ENCODE peak calls at places on chromosomes 5 and 9, in five cellular contexts. A is heart right ventricle, J is sigmoid colon, X is GM13977, S is transverse colon. L is an unnamed sample.

GRCh38 chr9:87491488-87491887 is 6.2 kb upstream of the DAPK1 start:
- DNase-seq in A (no peak), J (no peak), X (no peak), S (no peak), L (no peak)

GRCh38 chr9:107587175-107587963 is 97.8 kb upstream of the KLF4 start:
- DNase-seq in A (peak), J (no peak), X (no peak), S (peak), L (no peak)

GRCh38 chr5:150576449-150576949 is 64.0 kb upstream of the SYNPO start:
- DNase-seq in A (no peak), J (peak), X (no peak), S (no peak), L (no peak)

GRCh38 chr5:164355267-164355830 is 849.9 kb downstream of the MAT2B start:
- DNase-seq in A (no peak), J (no peak), X (no peak), S (no peak), L (no peak)

GRCh38 chr5:146588806-146589355 is 72.9 kb upstream of the GPR151 start:
- DNase-seq in A (no peak), J (no peak), X (no peak), S (no peak), L (no peak)

GRCh38 chr9:121447341-121447834 is 52.3 kb downstream of the GGTA1 start:
- DNase-seq in A (no peak), J (no peak), X (no peak), S (no peak), L (no peak)

GRCh38 chr5:45399041-45399440 is 297.1 kb downstream of the HCN1 start:
- DNase-seq in A (no peak), J (no peak), X (no peak), S (no peak), L (no peak)

GRCh38 chr9:104858271-104858670 is 69.7 kb downstream of the ABCA1 start:
- DNase-seq in A (no peak), J (no peak), X (no peak), S (no peak), L (no peak)

GRCh38 chr5:94362857-94363256 is 255.5 kb downstream of the KIAA0825 start:
- DNase-seq in A (no peak), J (no peak), X (no peak), S (no peak), L (no peak)

GRCh38 chr9:96654450-96655197 is 493 bp downstream of the PRXL2C start:
- DNase-seq in A (peak), J (peak), X (peak), S (peak), L (peak)
- TF ChIP-seq CTCF in A (no peak), J (no peak), X (peak), S (no peak), L (peak)

DNA sequence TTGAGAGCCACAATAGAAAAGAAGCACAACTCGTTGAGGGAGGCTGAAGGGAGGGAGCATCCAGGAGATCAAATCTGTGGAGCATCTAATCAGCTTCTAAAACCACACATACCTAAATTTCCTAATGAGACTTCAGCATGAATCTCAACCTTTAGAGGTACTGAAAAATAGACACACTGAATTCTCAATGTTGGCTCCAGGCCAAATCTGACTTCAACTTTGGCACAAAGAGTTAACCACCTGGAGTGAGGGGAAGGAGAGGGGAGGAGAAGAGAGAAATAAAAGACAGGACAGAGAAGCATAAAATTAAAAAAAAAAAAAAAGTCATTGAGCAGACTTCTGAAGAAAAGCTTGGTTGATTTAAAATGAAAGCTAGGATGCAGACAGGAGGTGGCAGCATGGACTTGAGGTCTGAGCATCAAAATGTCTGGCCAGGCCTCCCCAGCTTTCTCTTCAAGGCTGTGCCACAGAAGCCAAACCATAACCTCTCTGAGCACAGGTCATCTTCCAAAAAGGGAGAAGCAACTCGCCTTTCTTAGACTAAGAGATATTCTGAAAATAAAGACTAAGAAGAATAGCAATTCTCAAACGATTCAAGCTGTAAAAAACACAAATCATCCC is 205.6 kb downstream of the DENND1A start:
- DNase-seq in A (no peak), J (no peak), X (no peak), S (no peak), L (no peak)
- TF ChIP-seq CTCF in A (peak), J (no peak), X (peak), S (no peak), L (no peak)

DNA sequence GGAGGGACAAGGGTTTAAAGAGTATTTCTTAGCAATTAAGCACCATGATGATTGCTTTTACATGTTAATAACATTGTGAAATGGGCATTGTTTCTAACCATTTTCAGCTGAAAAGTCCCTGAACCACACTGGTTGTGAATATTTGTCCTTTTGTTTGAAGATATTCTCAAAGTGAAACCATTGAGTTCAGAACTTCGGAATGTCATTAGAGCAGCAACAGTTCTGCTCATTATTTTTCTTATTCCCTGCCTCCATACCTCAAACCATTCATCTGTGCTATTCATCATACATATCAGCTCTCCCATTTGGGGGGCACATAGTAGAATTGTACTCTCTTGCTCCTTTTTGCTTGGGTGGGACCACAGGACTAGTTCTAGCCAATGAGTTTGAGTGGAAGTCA is 553.0 kb upstream of the ZNF462 start:
- DNase-seq in A (no peak), J (no peak), X (no peak), S (no peak), L (no peak)
- TF ChIP-seq CTCF in A (no peak), J (no peak), X (no peak), S (no peak), L (no peak)

GRCh38 chr5:179023528-179024189 is at the start of gene ZNF879:
- DNase-seq in A (peak), J (peak), X (peak), S (peak), L (peak)
- TF ChIP-seq CTCF in A (no peak), J (no peak), X (no peak), S (no peak), L (no peak)

DNA sequence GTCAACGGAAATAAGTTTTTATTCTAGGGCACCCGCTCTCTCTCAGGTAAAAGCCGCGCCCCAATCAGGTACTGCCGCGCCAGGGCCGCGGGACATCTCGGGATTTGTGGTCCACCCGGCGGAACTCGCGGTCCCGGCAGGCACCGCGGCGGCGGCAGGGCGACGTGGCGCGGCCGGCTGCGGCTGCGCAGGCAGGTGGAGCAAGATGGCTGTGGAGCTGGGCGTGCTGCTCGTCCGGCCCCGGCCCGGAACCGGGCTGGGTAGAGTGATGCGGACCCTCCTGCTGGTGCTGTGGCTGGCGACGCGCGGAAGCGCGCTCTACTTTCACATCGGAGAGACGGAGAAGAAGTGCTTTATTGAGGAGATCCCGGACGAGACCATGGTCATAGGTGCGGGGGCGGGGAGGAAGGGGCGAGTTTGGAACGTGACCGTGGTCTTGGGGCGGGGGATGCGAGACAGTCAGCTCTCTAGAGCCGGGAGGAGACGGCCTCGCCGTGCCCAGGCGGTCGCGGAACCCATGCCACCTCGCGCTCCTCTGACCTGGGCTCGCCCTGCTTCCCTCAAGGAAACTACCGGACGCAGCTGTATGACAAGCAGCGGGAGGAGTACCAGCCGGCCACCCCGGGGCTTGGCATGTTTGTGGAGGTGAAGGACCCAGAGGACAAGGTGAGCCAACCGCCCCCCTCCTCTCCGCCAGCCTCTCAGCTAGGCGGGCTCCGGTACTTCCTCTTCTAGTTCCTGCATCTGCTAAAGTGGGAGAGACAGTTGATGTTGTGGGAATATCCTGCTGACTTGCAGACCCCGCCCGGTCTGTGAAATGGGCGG is at the start of gene TMED9:
- DNase-seq in A (peak), J (peak), X (peak), S (peak), L (peak)
- TF ChIP-seq CTCF in A (peak), J (no peak), X (peak), S (no peak), L (no peak)

DNA sequence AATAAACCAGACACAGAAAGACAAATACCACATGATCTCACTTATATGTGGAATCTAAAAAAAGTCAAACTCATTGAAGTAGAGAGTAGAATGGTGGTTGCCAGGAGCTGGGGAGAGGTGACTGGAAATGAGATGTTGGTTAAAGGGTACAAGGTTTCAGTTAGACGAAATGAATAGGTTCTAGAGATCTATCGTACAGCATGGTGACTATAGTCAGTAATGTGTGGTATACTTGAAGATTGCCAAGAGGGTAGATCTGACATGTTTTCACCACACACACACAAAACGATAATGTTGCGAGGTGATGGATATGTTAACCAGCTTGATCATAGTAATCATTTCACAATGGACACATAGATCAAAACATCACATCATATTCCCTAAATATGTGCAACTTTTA is 46.4 kb downstream of the FGF1 start:
- DNase-seq in A (no peak), J (no peak), X (no peak), S (no peak), L (no peak)
- TF ChIP-seq CTCF in A (no peak), J (no peak), X (no peak), S (no peak), L (no peak)

DNA sequence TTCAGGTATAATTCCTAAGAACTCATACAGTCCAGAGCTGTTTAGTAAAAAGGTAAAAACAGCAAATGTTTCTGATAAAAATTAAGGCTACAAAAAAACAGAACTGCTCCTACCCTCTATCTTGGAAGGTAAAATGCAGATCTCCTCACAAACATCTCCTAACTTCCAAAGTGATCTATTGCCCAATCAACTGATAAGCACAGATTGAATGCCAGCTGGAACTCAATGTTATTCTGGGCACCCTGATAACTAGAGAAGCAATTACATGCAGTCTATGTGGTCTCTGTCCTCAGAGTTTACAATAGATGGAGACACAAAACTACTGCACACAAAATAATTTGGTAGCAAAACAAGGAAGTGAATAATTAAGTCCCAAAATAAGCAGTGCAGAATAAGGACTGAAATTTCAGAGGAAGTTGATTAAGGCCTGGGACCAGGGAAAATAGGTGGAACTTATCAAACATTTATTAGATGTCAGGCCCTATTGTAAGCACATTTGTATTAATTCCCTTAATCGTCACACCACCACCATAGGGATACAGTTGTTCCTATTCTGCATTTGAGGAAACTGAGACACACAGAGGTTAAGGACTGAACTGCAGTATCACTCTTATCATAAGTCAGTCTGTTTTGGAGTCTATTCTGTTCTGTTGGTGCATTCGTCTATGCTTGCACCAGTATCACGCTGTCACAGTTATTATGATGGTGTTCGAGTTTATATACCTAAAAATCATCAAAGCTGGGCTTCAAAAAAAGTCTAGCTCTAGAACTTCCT is 102.2 kb upstream of the TARS1 start:
- DNase-seq in A (no peak), J (no peak), X (no peak), S (no peak), L (no peak)
- TF ChIP-seq CTCF in A (no peak), J (no peak), X (no peak), S (no peak), L (no peak)